ENCODE peak calls at places on chromosomes 6 and 20, in four cellular contexts. S is caudate nucleus, Q is KBM-7, C is GM04504. X is an unnamed sample.
A peak's percentile ranks its signal among the peaks of the same experiment; 100 is the strongest.

GRCh38 chr6:108690326-108691000 is 129.7 kb downstream of the FOXO3 start:
- DNase-seq in Q (no peak), S (no peak), C (no peak), X (no peak)

GRCh38 chr6:36946526-36946925 is 8.0 kb upstream of the PI16 start:
- DNase-seq in S (no peak), Q (no peak), C (no peak), X (no peak)

GRCh38 chr6:158654960-158655485 is 5.2 kb downstream of the SYTL3 start:
- DNase-seq in C (peak; percentile 69), Q (no peak), S (no peak), X (peak; percentile 97)

GRCh38 chr20:32638848-32639247 is 34.9 kb downstream of the C20orf203 start:
- DNase-seq in Q (no peak), S (no peak), C (no peak), X (no peak)

GRCh38 chr6:11462742-11463414 is 74.7 kb upstream of the TMEM170B start:
- DNase-seq in C (no peak), Q (no peak), S (no peak), X (no peak)

GRCh38 chr6:149128489-149129145 is 188.9 kb upstream of the TAB2 start:
- DNase-seq in S (no peak), Q (peak; percentile 93), C (no peak), X (no peak)

GRCh38 chr6:113796040-113796439 is 61.1 kb upstream of the MARCKS start:
- DNase-seq in S (no peak), C (no peak), Q (no peak), X (no peak)

GRCh38 chr6:31139599-31139998 is 733 bp upstream of the PSORS1C2 start:
- DNase-seq in S (no peak), C (no peak), Q (no peak), X (no peak)

GRCh38 chr20:4681971-4682370 is 39.7 kb upstream of the PRND start:
- DNase-seq in Q (no peak), C (peak; percentile 82), S (no peak), X (no peak)

GRCh38 chr6:27081931-27082330 is 165.6 kb upstream of the PRSS16 start:
- DNase-seq in S (no peak), C (no peak), Q (no peak), X (no peak)